ENCODE peak calls at places on chromosomes 11 and 22, in eight cellular contexts. One of them, this sample, is unnamed.

GRCh38 chr22:46737976-46738641 is at the start of gene CERK:
- DNase-seq in cardiac muscle cell: peak
- DNase-seq in adrenal gland: peak
- DNase-seq in A549: peak
- DNase-seq in Peyer's patch: peak
- DNase-seq in PC-3: peak
- DNase-seq in pancreas: peak
- DNase-seq in tibial artery: peak
- DNase-seq in this sample: peak

GRCh38 chr11:134853972-134854371 is 441.9 kb upstream of the B3GAT1 start:
- DNase-seq in pancreas: no peak
- DNase-seq in A549: no peak
- DNase-seq in Peyer's patch: no peak
- DNase-seq in adrenal gland: no peak
- DNase-seq in PC-3: no peak
- DNase-seq in tibial artery: no peak
- DNase-seq in cardiac muscle cell: no peak
- DNase-seq in this sample: no peak

GRCh38 chr11:123561046-123561781 is 93.2 kb downstream of the SCN3B start:
- DNase-seq in pancreas: no peak
- DNase-seq in A549: no peak
- DNase-seq in cardiac muscle cell: peak
- DNase-seq in adrenal gland: peak
- DNase-seq in PC-3: no peak
- DNase-seq in tibial artery: no peak
- DNase-seq in Peyer's patch: no peak
- DNase-seq in this sample: peak

GRCh38 chr22:46584081-46584903 is 35.9 kb upstream of the GRAMD4 start:
- DNase-seq in cardiac muscle cell: no peak
- DNase-seq in pancreas: peak
- DNase-seq in Peyer's patch: peak
- DNase-seq in PC-3: no peak
- DNase-seq in tibial artery: no peak
- DNase-seq in A549: no peak
- DNase-seq in adrenal gland: no peak
- DNase-seq in this sample: no peak

GRCh38 chr11:34359548-34359891 is 1.7 kb upstream of the ABTB2 start:
- DNase-seq in Peyer's patch: no peak
- DNase-seq in cardiac muscle cell: no peak
- DNase-seq in pancreas: no peak
- DNase-seq in PC-3: no peak
- DNase-seq in A549: no peak
- DNase-seq in tibial artery: no peak
- DNase-seq in adrenal gland: no peak
- DNase-seq in this sample: no peak

GRCh38 chr11:33893711-33894401 is 2.0 kb upstream of the LMO2 start:
- DNase-seq in pancreas: no peak
- DNase-seq in adrenal gland: no peak
- DNase-seq in cardiac muscle cell: no peak
- DNase-seq in tibial artery: no peak
- DNase-seq in A549: no peak
- DNase-seq in Peyer's patch: no peak
- DNase-seq in PC-3: no peak
- DNase-seq in this sample: no peak

GRCh38 chr11:67289651-67290479 is 762 bp downstream of the ANKRD13D start:
- DNase-seq in pancreas: peak
- DNase-seq in adrenal gland: no peak
- DNase-seq in Peyer's patch: no peak
- DNase-seq in tibial artery: no peak
- DNase-seq in PC-3: peak
- DNase-seq in cardiac muscle cell: no peak
- DNase-seq in A549: no peak
- DNase-seq in this sample: peak

GRCh38 chr11:102139081-102139498 is 28.8 kb downstream of the YAP1 start:
- DNase-seq in adrenal gland: no peak
- DNase-seq in PC-3: peak
- DNase-seq in pancreas: no peak
- DNase-seq in A549: no peak
- DNase-seq in tibial artery: peak
- DNase-seq in cardiac muscle cell: peak
- DNase-seq in Peyer's patch: no peak
- DNase-seq in this sample: no peak

GRCh38 chr11:78432058-78432515 is 14.5 kb upstream of the GAB2 start:
- DNase-seq in PC-3: peak
- DNase-seq in Peyer's patch: no peak
- DNase-seq in cardiac muscle cell: peak
- DNase-seq in pancreas: no peak
- DNase-seq in A549: no peak
- DNase-seq in adrenal gland: no peak
- DNase-seq in tibial artery: no peak
- DNase-seq in this sample: no peak

GRCh38 chr11:74417379-74417804 is 19.2 kb upstream of the PGM2L1 start:
- DNase-seq in adrenal gland: no peak
- DNase-seq in cardiac muscle cell: no peak
- DNase-seq in tibial artery: no peak
- DNase-seq in A549: no peak
- DNase-seq in PC-3: peak
- DNase-seq in pancreas: no peak
- DNase-seq in Peyer's patch: no peak
- DNase-seq in this sample: no peak

GRCh38 chr11:66857234-66857926 is 516 bp downstream of the LRFN4 start:
- DNase-seq in cardiac muscle cell: no peak
- DNase-seq in PC-3: no peak
- DNase-seq in A549: peak
- DNase-seq in adrenal gland: no peak
- DNase-seq in pancreas: no peak
- DNase-seq in tibial artery: no peak
- DNase-seq in Peyer's patch: no peak
- DNase-seq in this sample: no peak

GRCh38 chr11:125886997-125887372 is 483 bp upstream of the HYLS1 start:
- DNase-seq in cardiac muscle cell: no peak
- DNase-seq in A549: no peak
- DNase-seq in tibial artery: no peak
- DNase-seq in PC-3: peak
- DNase-seq in pancreas: peak
- DNase-seq in adrenal gland: peak
- DNase-seq in Peyer's patch: no peak
- DNase-seq in this sample: peak

GRCh38 chr11:35541621-35542375 is 16.4 kb upstream of the PAMR1 start:
- DNase-seq in tibial artery: peak
- DNase-seq in A549: no peak
- DNase-seq in pancreas: no peak
- DNase-seq in PC-3: no peak
- DNase-seq in adrenal gland: peak
- DNase-seq in Peyer's patch: no peak
- DNase-seq in cardiac muscle cell: no peak
- DNase-seq in this sample: no peak

GRCh38 chr22:17307566-17307965 is 61.7 kb upstream of the CECR2 start:
- DNase-seq in PC-3: no peak
- DNase-seq in adrenal gland: no peak
- DNase-seq in tibial artery: no peak
- DNase-seq in cardiac muscle cell: no peak
- DNase-seq in Peyer's patch: no peak
- DNase-seq in pancreas: no peak
- DNase-seq in A549: no peak
- DNase-seq in this sample: no peak

GRCh38 chr11:125110996-125111340 is 458 bp downstream of the TMEM218 start:
- DNase-seq in A549: no peak
- DNase-seq in Peyer's patch: no peak
- DNase-seq in cardiac muscle cell: peak
- DNase-seq in adrenal gland: no peak
- DNase-seq in PC-3: no peak
- DNase-seq in tibial artery: no peak
- DNase-seq in pancreas: no peak
- DNase-seq in this sample: no peak

GRCh38 chr22:23196165-23196564 is 15.9 kb downstream of the BCR start:
- DNase-seq in tibial artery: no peak
- DNase-seq in pancreas: no peak
- DNase-seq in Peyer's patch: no peak
- DNase-seq in adrenal gland: no peak
- DNase-seq in A549: no peak
- DNase-seq in cardiac muscle cell: no peak
- DNase-seq in PC-3: no peak
- DNase-seq in this sample: no peak

GRCh38 chr11:114060402-114061052 is 1.0 kb downstream of the ZBTB16 start:
- DNase-seq in adrenal gland: peak
- DNase-seq in tibial artery: no peak
- DNase-seq in PC-3: no peak
- DNase-seq in pancreas: peak
- DNase-seq in Peyer's patch: peak
- DNase-seq in cardiac muscle cell: peak
- DNase-seq in A549: no peak
- DNase-seq in this sample: peak

GRCh38 chr11:105862736-105863367 is 159.2 kb downstream of the MSANTD4 start:
- DNase-seq in adrenal gland: no peak
- DNase-seq in Peyer's patch: no peak
- DNase-seq in A549: no peak
- DNase-seq in tibial artery: no peak
- DNase-seq in PC-3: peak
- DNase-seq in pancreas: no peak
- DNase-seq in cardiac muscle cell: peak
- DNase-seq in this sample: no peak

DNA sequence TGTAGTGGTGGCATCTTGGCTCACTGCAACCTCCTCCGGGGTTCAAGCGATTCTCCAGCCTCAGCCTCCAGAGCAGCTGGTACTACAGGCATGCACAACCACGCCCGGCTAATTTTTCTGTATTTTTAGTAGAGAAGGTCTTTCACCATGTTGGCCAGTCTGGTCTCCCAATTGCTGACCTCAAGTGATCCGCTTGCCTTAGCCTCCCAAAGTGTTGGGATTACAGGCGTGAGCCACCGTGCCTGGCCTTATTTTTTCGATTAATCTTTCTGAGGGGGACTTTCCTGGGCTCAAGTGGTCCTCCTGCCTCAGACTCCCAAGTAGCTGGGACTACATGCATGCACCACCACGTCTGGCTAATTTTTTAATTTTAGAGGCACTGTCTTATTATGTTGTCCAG is 5.6 kb downstream of the SNU13 start:
- DNase-seq in tibial artery: peak
- DNase-seq in PC-3: no peak
- DNase-seq in Peyer's patch: no peak
- DNase-seq in adrenal gland: no peak
- DNase-seq in A549: no peak
- DNase-seq in cardiac muscle cell: no peak
- DNase-seq in pancreas: no peak
- DNase-seq in this sample: no peak
- H3K27ac ChIP-seq in tibial artery: peak
- H3K27ac ChIP-seq in PC-3: no peak
- H3K27ac ChIP-seq in Peyer's patch: peak
- H3K27ac ChIP-seq in adrenal gland: peak
- H3K27ac ChIP-seq in A549: no peak
- H3K27ac ChIP-seq in cardiac muscle cell: peak
- H3K27ac ChIP-seq in pancreas: peak
- H3K27ac ChIP-seq in this sample: peak

GRCh38 chr11:128502736-128503135 is 84.6 kb downstream of the ETS1 start:
- DNase-seq in Peyer's patch: no peak
- DNase-seq in tibial artery: no peak
- DNase-seq in adrenal gland: no peak
- DNase-seq in pancreas: no peak
- DNase-seq in cardiac muscle cell: no peak
- DNase-seq in PC-3: peak
- DNase-seq in A549: no peak
- DNase-seq in this sample: no peak
- H3K27ac ChIP-seq in Peyer's patch: peak
- H3K27ac ChIP-seq in tibial artery: peak
- H3K27ac ChIP-seq in adrenal gland: peak
- H3K27ac ChIP-seq in pancreas: no peak
- H3K27ac ChIP-seq in cardiac muscle cell: no peak
- H3K27ac ChIP-seq in PC-3: no peak
- H3K27ac ChIP-seq in A549: peak
- H3K27ac ChIP-seq in this sample: peak

DNA sequence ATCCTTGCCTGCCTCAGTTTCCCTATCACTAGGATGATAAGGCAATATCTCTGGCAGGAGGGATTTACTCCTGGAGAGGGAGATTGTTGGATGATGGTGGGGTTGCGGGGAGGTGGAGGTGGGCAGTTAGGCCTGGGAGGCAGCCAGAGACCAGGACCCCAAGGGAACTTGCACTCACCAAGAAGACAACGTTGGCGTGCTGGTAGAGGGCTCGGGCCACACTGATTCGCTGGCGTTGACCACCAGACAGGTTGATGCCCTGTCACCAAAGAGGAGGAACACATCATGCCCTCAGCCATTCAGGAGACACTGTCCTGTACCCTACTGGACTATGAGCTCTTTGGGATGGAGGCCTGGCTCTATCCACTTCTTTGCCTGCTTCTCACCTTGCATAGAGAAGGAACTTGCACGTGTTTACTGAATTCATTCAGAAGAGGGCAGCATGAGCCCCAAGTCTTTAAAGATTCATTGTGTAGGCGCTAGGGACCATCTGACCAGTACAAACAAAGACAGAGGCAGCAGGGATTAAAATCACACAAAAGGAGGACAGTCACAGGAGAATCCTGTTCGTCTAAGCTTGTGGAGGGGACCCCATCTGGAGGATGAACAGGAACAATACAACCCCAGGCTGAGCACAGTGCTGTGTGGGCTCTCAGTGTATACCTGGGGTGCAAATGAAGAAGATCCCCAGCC is 24.2 kb upstream of the KCNJ11 start:
- DNase-seq in PC-3: no peak
- DNase-seq in pancreas: no peak
- DNase-seq in A549: no peak
- DNase-seq in Peyer's patch: peak
- DNase-seq in cardiac muscle cell: no peak
- DNase-seq in adrenal gland: no peak
- DNase-seq in tibial artery: no peak
- DNase-seq in this sample: no peak
- H3K27ac ChIP-seq in PC-3: no peak
- H3K27ac ChIP-seq in pancreas: peak
- H3K27ac ChIP-seq in A549: no peak
- H3K27ac ChIP-seq in Peyer's patch: no peak
- H3K27ac ChIP-seq in cardiac muscle cell: no peak
- H3K27ac ChIP-seq in adrenal gland: no peak
- H3K27ac ChIP-seq in tibial artery: no peak
- H3K27ac ChIP-seq in this sample: no peak

GRCh38 chr11:86798988-86799387 is 1.4 kb upstream of the PRSS23 start:
- DNase-seq in Peyer's patch: no peak
- DNase-seq in PC-3: peak
- DNase-seq in cardiac muscle cell: no peak
- DNase-seq in A549: no peak
- DNase-seq in tibial artery: no peak
- DNase-seq in adrenal gland: no peak
- DNase-seq in pancreas: no peak
- DNase-seq in this sample: no peak

GRCh38 chr11:86799680-86800075 is 664 bp upstream of the PRSS23 start:
- DNase-seq in cardiac muscle cell: peak
- DNase-seq in pancreas: no peak
- DNase-seq in PC-3: no peak
- DNase-seq in tibial artery: peak
- DNase-seq in Peyer's patch: no peak
- DNase-seq in adrenal gland: no peak
- DNase-seq in A549: no peak
- DNase-seq in this sample: no peak

GRCh38 chr11:86802146-86802545 is 1.8 kb downstream of the PRSS23 start:
- DNase-seq in Peyer's patch: no peak
- DNase-seq in A549: no peak
- DNase-seq in adrenal gland: no peak
- DNase-seq in PC-3: no peak
- DNase-seq in cardiac muscle cell: no peak
- DNase-seq in pancreas: no peak
- DNase-seq in tibial artery: no peak
- DNase-seq in this sample: no peak

GRCh38 chr11:86800956-86801264 is 568 bp downstream of the PRSS23 start:
- DNase-seq in cardiac muscle cell: no peak
- DNase-seq in Peyer's patch: no peak
- DNase-seq in PC-3: no peak
- DNase-seq in pancreas: no peak
- DNase-seq in A549: no peak
- DNase-seq in tibial artery: no peak
- DNase-seq in adrenal gland: no peak
- DNase-seq in this sample: no peak

GRCh38 chr11:86800076-86800955 is at the start of gene PRSS23:
- DNase-seq in cardiac muscle cell: peak
- DNase-seq in Peyer's patch: peak
- DNase-seq in PC-3: peak
- DNase-seq in tibial artery: peak
- DNase-seq in A549: peak
- DNase-seq in adrenal gland: peak
- DNase-seq in pancreas: peak
- DNase-seq in this sample: peak
- H3K27ac ChIP-seq in cardiac muscle cell: peak
- H3K27ac ChIP-seq in Peyer's patch: peak
- H3K27ac ChIP-seq in PC-3: peak
- H3K27ac ChIP-seq in tibial artery: peak
- H3K27ac ChIP-seq in A549: peak
- H3K27ac ChIP-seq in adrenal gland: peak
- H3K27ac ChIP-seq in pancreas: peak
- H3K27ac ChIP-seq in this sample: no peak

This sample was measured in heart right ventricle.